ENCODE peak calls at places on chromosomes 2 and 18, in six cellular contexts. E, U, O, P, Z and C are unnamed samples.

GRCh38 chr2:173400760-173401159 is 46.1 kb downstream of the CDCA7 start:
- DNase-seq in E (no peak), U (no peak), O (no peak), P (peak), Z (no peak), C (no peak)

GRCh38 chr2:229059331-229060033 is 211.6 kb downstream of the PID1 start:
- DNase-seq in E (no peak), U (no peak), O (no peak), P (no peak), Z (no peak), C (no peak)

GRCh38 chr2:139281124-139281523 is 500.9 kb upstream of the NXPH2 start:
- DNase-seq in E (no peak), U (no peak), O (no peak), P (no peak), Z (no peak), C (no peak)

GRCh38 chr2:120849278-120849677 is 113.6 kb downstream of the GLI2 start:
- DNase-seq in E (no peak), U (no peak), O (no peak), P (no peak), Z (no peak), C (no peak)

GRCh38 chr2:191501390-191502168 is 176.4 kb upstream of the NABP1 start:
- DNase-seq in E (peak), U (no peak), O (no peak), P (no peak), Z (no peak), C (no peak)

GRCh38 chr2:239636808-239637207 is 236.0 kb upstream of the HDAC4 start:
- DNase-seq in E (no peak), U (no peak), O (no peak), P (no peak), Z (no peak), C (no peak)

GRCh38 chr2:133791191-133791590 is 222.9 kb upstream of the NCKAP5 start:
- DNase-seq in E (no peak), U (no peak), O (no peak), P (no peak), Z (no peak), C (no peak)

GRCh38 chr2:240791821-240792657 is 28.0 kb downstream of the KIF1A start:
- DNase-seq in E (no peak), U (no peak), O (no peak), P (peak), Z (no peak), C (no peak)

GRCh38 chr18:76801567-76802505 is 20.5 kb upstream of the ZNF236 start:
- DNase-seq in E (peak), U (no peak), O (peak), P (peak), Z (no peak), C (peak)

GRCh38 chr2:72035518-72036172 is 112.0 kb downstream of the CYP26B1 start:
- DNase-seq in E (no peak), U (peak), O (no peak), P (no peak), Z (no peak), C (no peak)

GRCh38 chr2:239767016-239767905 is 257.9 kb downstream of the NDUFA10 start:
- DNase-seq in E (no peak), U (no peak), O (no peak), P (no peak), Z (no peak), C (no peak)